ENCODE peak calls at places on chromosomes 3 and 15, in seven cellular contexts. One of them, this sample, is unnamed.
A peak's percentile ranks its signal among the peaks of the same experiment; 100 is the strongest.

GRCh38 chr3:44870375-44871061 is 3.9 kb upstream of the TGM4 start:
- DNase-seq in SK-N-SH: no peak
- DNase-seq in HepG2: peak; percentile 44
- DNase-seq in GM12878: no peak
- DNase-seq in H1: no peak
- DNase-seq in HCT116: no peak
- DNase-seq in K562: no peak
- DNase-seq in this sample: peak; percentile 92

GRCh38 chr3:123225557-123225956 is 23.8 kb downstream of the SEC22A start:
- DNase-seq in SK-N-SH: no peak
- DNase-seq in HepG2: no peak
- DNase-seq in GM12878: no peak
- DNase-seq in H1: no peak
- DNase-seq in HCT116: no peak
- DNase-seq in K562: no peak
- DNase-seq in this sample: no peak

GRCh38 chr3:108159865-108160264 is 62.4 kb downstream of the IFT57 start:
- DNase-seq in SK-N-SH: no peak
- DNase-seq in HepG2: no peak
- DNase-seq in GM12878: no peak
- DNase-seq in H1: no peak
- DNase-seq in HCT116: no peak
- DNase-seq in K562: no peak
- DNase-seq in this sample: no peak

GRCh38 chr3:69105320-69105719 is 17.1 kb downstream of the LMOD3 start:
- DNase-seq in SK-N-SH: no peak
- DNase-seq in HepG2: no peak
- DNase-seq in GM12878: no peak
- DNase-seq in H1: no peak
- DNase-seq in HCT116: no peak
- DNase-seq in K562: no peak
- DNase-seq in this sample: no peak

GRCh38 chr15:88695595-88696186 is 56.9 kb downstream of the ISG20 start:
- DNase-seq in SK-N-SH: no peak
- DNase-seq in HepG2: no peak
- DNase-seq in GM12878: no peak
- DNase-seq in H1: no peak
- DNase-seq in HCT116: no peak
- DNase-seq in K562: no peak
- DNase-seq in this sample: no peak

GRCh38 chr3:137105277-137105977 is 147.6 kb downstream of the IL20RB start:
- DNase-seq in SK-N-SH: peak; percentile 35
- DNase-seq in HepG2: peak; percentile 41
- DNase-seq in GM12878: peak; percentile 19
- DNase-seq in H1: no peak
- DNase-seq in HCT116: peak; percentile 52
- DNase-seq in K562: peak; percentile 17
- DNase-seq in this sample: peak; percentile 76

GRCh38 chr15:83323296-83323711 is 38.8 kb upstream of the BNC1 start:
- DNase-seq in SK-N-SH: peak; percentile 4
- DNase-seq in HepG2: no peak
- DNase-seq in GM12878: no peak
- DNase-seq in H1: no peak
- DNase-seq in HCT116: no peak
- DNase-seq in K562: no peak
- DNase-seq in this sample: no peak

GRCh38 chr3:187456268-187456667 is 88.1 kb downstream of the RTP4 start:
- DNase-seq in SK-N-SH: no peak
- DNase-seq in HepG2: no peak
- DNase-seq in GM12878: no peak
- DNase-seq in H1: no peak
- DNase-seq in HCT116: no peak
- DNase-seq in K562: no peak
- DNase-seq in this sample: peak; percentile 10

GRCh38 chr3:43001094-43001553 is 22.0 kb downstream of the GASK1A start:
- DNase-seq in SK-N-SH: no peak
- DNase-seq in HepG2: peak; percentile 77
- DNase-seq in GM12878: no peak
- DNase-seq in H1: no peak
- DNase-seq in HCT116: no peak
- DNase-seq in K562: no peak
- DNase-seq in this sample: peak; percentile 66

GRCh38 chr15:38622908-38623307 is 58.3 kb upstream of the RASGRP1 start:
- DNase-seq in SK-N-SH: no peak
- DNase-seq in HepG2: no peak
- DNase-seq in GM12878: no peak
- DNase-seq in H1: no peak
- DNase-seq in HCT116: no peak
- DNase-seq in K562: no peak
- DNase-seq in this sample: no peak

GRCh38 chr3:158731938-158732855 is at the start of gene RARRES1:
- DNase-seq in SK-N-SH: peak; percentile 88
- DNase-seq in HepG2: no peak
- DNase-seq in GM12878: no peak
- DNase-seq in H1: no peak
- DNase-seq in HCT116: no peak
- DNase-seq in K562: no peak
- DNase-seq in this sample: peak; percentile 88

GRCh38 chr3:8942746-8943488 is 20.4 kb downstream of the RAD18 start:
- DNase-seq in SK-N-SH: no peak
- DNase-seq in HepG2: no peak
- DNase-seq in GM12878: no peak
- DNase-seq in H1: no peak
- DNase-seq in HCT116: no peak
- DNase-seq in K562: no peak
- DNase-seq in this sample: no peak

GRCh38 chr3:109702252-109702651 is 364.9 kb upstream of the DPPA4 start:
- DNase-seq in SK-N-SH: no peak
- DNase-seq in HepG2: no peak
- DNase-seq in GM12878: no peak
- DNase-seq in H1: no peak
- DNase-seq in HCT116: no peak
- DNase-seq in K562: no peak
- DNase-seq in this sample: no peak

GRCh38 chr15:38864827-38865604 is 300.4 kb upstream of the RASGRP1 start:
- DNase-seq in SK-N-SH: no peak
- DNase-seq in HepG2: no peak
- DNase-seq in GM12878: no peak
- DNase-seq in H1: no peak
- DNase-seq in HCT116: no peak
- DNase-seq in K562: no peak
- DNase-seq in this sample: no peak

GRCh38 chr15:40511472-40512133 is 40.8 kb downstream of the CHST14 start:
- DNase-seq in SK-N-SH: peak; percentile 82
- DNase-seq in HepG2: peak; percentile 62
- DNase-seq in GM12878: no peak
- DNase-seq in H1: no peak
- DNase-seq in HCT116: no peak
- DNase-seq in K562: peak; percentile 93
- DNase-seq in this sample: peak; percentile 91

GRCh38 chr3:118628704-118629341 is 405.8 kb downstream of the IGSF11 start:
- DNase-seq in SK-N-SH: peak; percentile 66
- DNase-seq in HepG2: peak; percentile 80
- DNase-seq in GM12878: peak; percentile 43
- DNase-seq in H1: peak; percentile 87
- DNase-seq in HCT116: peak; percentile 59
- DNase-seq in K562: peak; percentile 44
- DNase-seq in this sample: peak; percentile 53
- TF ChIP-seq JUND in SK-N-SH: no peak
- TF ChIP-seq JUND in HepG2: no peak
- TF ChIP-seq JUND in GM12878: no peak
- TF ChIP-seq JUND in H1: no peak
- TF ChIP-seq JUND in HCT116: no peak
- TF ChIP-seq JUND in K562: no peak
- TF ChIP-seq JUND in this sample: no peak

GRCh38 chr3:194740859-194741486 is 55.3 kb downstream of the FAM43A start:
- DNase-seq in SK-N-SH: no peak
- DNase-seq in HepG2: peak; percentile 64
- DNase-seq in GM12878: no peak
- DNase-seq in H1: no peak
- DNase-seq in HCT116: peak; percentile 91
- DNase-seq in K562: no peak
- DNase-seq in this sample: no peak
- TF ChIP-seq JUND in SK-N-SH: peak; percentile 55
- TF ChIP-seq JUND in HepG2: no peak
- TF ChIP-seq JUND in GM12878: no peak
- TF ChIP-seq JUND in H1: no peak
- TF ChIP-seq JUND in HCT116: peak; percentile 97
- TF ChIP-seq JUND in K562: no peak
- TF ChIP-seq JUND in this sample: no peak

DNA sequence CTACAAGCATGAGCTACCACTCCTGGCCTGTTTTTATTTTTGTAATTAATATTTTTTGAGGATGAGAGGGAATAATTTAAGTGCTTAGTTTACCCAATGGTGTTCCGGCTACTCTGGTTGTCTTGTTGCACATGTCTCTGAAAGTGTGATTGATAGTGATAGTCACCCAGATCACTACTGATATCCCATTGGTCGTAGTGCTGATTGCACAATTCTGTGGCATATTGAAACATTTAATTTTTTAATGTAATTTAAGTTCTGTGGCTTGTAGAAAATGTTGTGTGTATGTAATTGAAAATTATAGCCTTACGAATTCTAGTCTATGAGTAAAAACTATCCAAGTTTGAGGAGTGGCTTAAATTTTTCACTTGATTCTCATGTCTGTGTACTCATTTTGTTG is 11.9 kb downstream of the ARIH2 start:
- DNase-seq in SK-N-SH: no peak
- DNase-seq in HepG2: no peak
- DNase-seq in GM12878: no peak
- DNase-seq in H1: no peak
- DNase-seq in HCT116: no peak
- DNase-seq in K562: no peak
- DNase-seq in this sample: no peak
- TF ChIP-seq JUND in SK-N-SH: no peak
- TF ChIP-seq JUND in HepG2: no peak
- TF ChIP-seq JUND in GM12878: no peak
- TF ChIP-seq JUND in H1: no peak
- TF ChIP-seq JUND in HCT116: no peak
- TF ChIP-seq JUND in K562: no peak
- TF ChIP-seq JUND in this sample: no peak

DNA sequence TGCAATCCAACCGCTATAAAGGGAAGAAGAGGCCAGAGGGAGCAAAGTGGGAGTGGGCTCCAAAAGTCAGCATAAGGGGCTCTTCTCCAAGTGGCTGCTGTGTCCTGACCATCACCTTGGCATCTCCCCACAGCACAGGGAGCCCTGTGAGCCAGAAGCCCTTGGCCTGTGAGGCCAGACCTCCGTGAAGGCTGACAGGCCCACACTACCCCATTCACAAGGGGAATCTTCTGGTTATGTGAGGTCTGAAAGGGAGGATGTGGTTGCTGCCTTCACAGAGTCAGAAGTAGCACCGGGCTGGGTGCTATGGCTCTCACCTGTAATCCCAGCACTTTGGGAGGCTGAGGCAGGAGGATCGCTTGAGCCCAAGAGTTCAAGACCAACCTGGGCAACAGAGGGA is 2.6 kb upstream of the ULK3 start:
- DNase-seq in SK-N-SH: no peak
- DNase-seq in HepG2: no peak
- DNase-seq in GM12878: no peak
- DNase-seq in H1: no peak
- DNase-seq in HCT116: no peak
- DNase-seq in K562: no peak
- DNase-seq in this sample: no peak
- TF ChIP-seq JUND in SK-N-SH: no peak
- TF ChIP-seq JUND in HepG2: no peak
- TF ChIP-seq JUND in GM12878: no peak
- TF ChIP-seq JUND in H1: no peak
- TF ChIP-seq JUND in HCT116: no peak
- TF ChIP-seq JUND in K562: no peak
- TF ChIP-seq JUND in this sample: no peak

DNA sequence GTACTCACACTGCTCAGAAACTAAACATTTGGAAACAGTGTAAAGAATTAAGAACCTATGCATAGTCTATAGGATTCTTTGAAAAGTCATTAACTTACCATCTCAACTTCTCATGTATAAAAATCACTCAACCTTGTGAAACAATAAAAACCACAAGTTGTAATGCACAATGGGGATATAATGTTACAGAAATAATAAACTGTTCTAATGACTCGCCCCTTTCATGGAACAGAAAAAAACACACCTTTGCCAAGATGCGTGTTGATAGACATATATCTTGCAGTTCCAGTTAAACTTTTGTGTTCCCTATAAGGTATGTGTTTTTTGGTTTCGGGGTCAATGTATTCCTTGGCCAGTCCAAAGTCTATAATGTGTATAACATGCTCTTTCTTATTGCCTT is 50.8 kb upstream of the PPIB start:
- DNase-seq in SK-N-SH: no peak
- DNase-seq in HepG2: no peak
- DNase-seq in GM12878: no peak
- DNase-seq in H1: no peak
- DNase-seq in HCT116: no peak
- DNase-seq in K562: no peak
- DNase-seq in this sample: no peak
- TF ChIP-seq JUND in SK-N-SH: no peak
- TF ChIP-seq JUND in HepG2: no peak
- TF ChIP-seq JUND in GM12878: no peak
- TF ChIP-seq JUND in H1: no peak
- TF ChIP-seq JUND in HCT116: no peak
- TF ChIP-seq JUND in K562: no peak
- TF ChIP-seq JUND in this sample: no peak

DNA sequence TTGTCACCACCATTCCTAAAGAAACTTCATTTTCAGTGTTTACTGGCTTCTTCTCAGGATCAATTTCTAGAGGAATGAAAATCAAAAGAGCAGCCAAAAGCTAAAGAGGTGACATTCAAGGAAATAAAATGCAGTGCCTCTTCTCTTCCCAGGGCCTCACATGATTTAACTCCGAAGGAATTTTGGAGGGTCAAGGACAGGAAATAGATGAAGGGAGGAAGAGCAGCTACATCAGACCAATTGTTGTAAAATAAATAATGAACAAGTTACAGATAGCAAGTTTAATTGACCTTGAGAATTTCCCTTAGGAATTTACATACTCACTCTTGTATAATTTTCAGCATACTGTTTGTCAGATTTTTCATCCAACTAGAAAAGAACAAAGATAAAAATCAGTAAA is 78.1 kb downstream of the LRRFIP2 start:
- DNase-seq in SK-N-SH: no peak
- DNase-seq in HepG2: peak; percentile 73
- DNase-seq in GM12878: no peak
- DNase-seq in H1: no peak
- DNase-seq in HCT116: no peak
- DNase-seq in K562: no peak
- DNase-seq in this sample: no peak
- TF ChIP-seq JUND in SK-N-SH: peak; percentile 75
- TF ChIP-seq JUND in HepG2: no peak
- TF ChIP-seq JUND in GM12878: no peak
- TF ChIP-seq JUND in H1: no peak
- TF ChIP-seq JUND in HCT116: no peak
- TF ChIP-seq JUND in K562: no peak
- TF ChIP-seq JUND in this sample: no peak

GRCh38 chr15:55816017-55816416 is 73.1 kb upstream of the PRTG start:
- DNase-seq in SK-N-SH: no peak
- DNase-seq in HepG2: no peak
- DNase-seq in GM12878: no peak
- DNase-seq in H1: no peak
- DNase-seq in HCT116: no peak
- DNase-seq in K562: no peak
- DNase-seq in this sample: no peak
- TF ChIP-seq JUND in SK-N-SH: peak; percentile 64
- TF ChIP-seq JUND in HepG2: no peak
- TF ChIP-seq JUND in GM12878: no peak
- TF ChIP-seq JUND in H1: no peak
- TF ChIP-seq JUND in HCT116: no peak
- TF ChIP-seq JUND in K562: no peak
- TF ChIP-seq JUND in this sample: no peak

GRCh38 chr15:98513428-98513991 is 134.8 kb upstream of the IGF1R start:
- DNase-seq in SK-N-SH: no peak
- DNase-seq in HepG2: no peak
- DNase-seq in GM12878: no peak
- DNase-seq in H1: no peak
- DNase-seq in HCT116: no peak
- DNase-seq in K562: no peak
- DNase-seq in this sample: no peak
- TF ChIP-seq JUND in SK-N-SH: no peak
- TF ChIP-seq JUND in HepG2: no peak
- TF ChIP-seq JUND in GM12878: no peak
- TF ChIP-seq JUND in H1: no peak
- TF ChIP-seq JUND in HCT116: no peak
- TF ChIP-seq JUND in K562: no peak
- TF ChIP-seq JUND in this sample: no peak